ENCODE peak calls at places on chromosomes 2 and 18, in eight cellular contexts. J is HepG2, Q is fibroblast of pulmonary artery, A is upper lobe of right lung, T is GM23338, W is sigmoid colon, Y is cardiac fibroblast, F is colonic mucosa. S is an unnamed sample.

GRCh38 chr2:197437380-197437779 is 2.6 kb upstream of the SF3B1 start:
- DNase-seq in W (no peak), T (no peak), Y (no peak), A (no peak), Q (no peak), J (no peak), F (no peak), S (no peak)

GRCh38 chr2:120388222-120389035 is 42.5 kb downstream of the INHBB start:
- DNase-seq in Q (no peak), W (peak), T (no peak), J (no peak), A (no peak), Y (no peak), F (no peak), S (no peak)

GRCh38 chr2:46878886-46879285 is 36.7 kb downstream of the MCFD2 start:
- DNase-seq in T (peak), Q (peak), Y (peak), J (peak), F (no peak), A (no peak), W (no peak), S (no peak)

GRCh38 chr2:26738481-26738880 is 25.6 kb upstream of the SLC35F6 start:
- DNase-seq in F (no peak), T (no peak), Q (no peak), A (no peak), Y (no peak), J (no peak), W (no peak), S (no peak)

GRCh38 chr2:149470046-149470445 is 117.5 kb downstream of the MMADHC start:
- DNase-seq in Q (no peak), T (no peak), A (no peak), Y (no peak), J (no peak), F (no peak), W (no peak), S (no peak)

GRCh38 chr18:70985948-70986347 is 697.1 kb downstream of the SOCS6 start:
- DNase-seq in J (no peak), F (no peak), A (no peak), Q (no peak), W (no peak), Y (no peak), T (no peak), S (no peak)

GRCh38 chr2:85390941-85391669 is 19.1 kb downstream of the CAPG start:
- DNase-seq in J (peak), Y (peak), F (peak), T (peak), Q (peak), W (peak), A (peak), S (peak)

GRCh38 chr2:235043762-235044500 is 92.1 kb downstream of the SH3BP4 start:
- DNase-seq in Q (no peak), W (no peak), Y (no peak), T (no peak), A (peak), F (no peak), J (no peak), S (no peak)

GRCh38 chr2:195408196-195408595 is 248.8 kb upstream of the SLC39A10 start:
- DNase-seq in F (no peak), T (no peak), W (no peak), J (no peak), Q (no peak), Y (no peak), A (no peak), S (no peak)

GRCh38 chr2:64666810-64667438 is 13.2 kb upstream of the SERTAD2 start:
- DNase-seq in A (no peak), J (peak), F (no peak), W (no peak), T (no peak), Y (peak), Q (peak), S (no peak)

GRCh38 chr2:526918-527317 is 150.3 kb downstream of the TMEM18 start:
- DNase-seq in Q (no peak), W (no peak), A (no peak), Y (no peak), J (no peak), F (no peak), T (no peak), S (no peak)

GRCh38 chr18:79897940-79898625 is 53.4 kb downstream of the SLC66A2 start:
- DNase-seq in Y (no peak), W (no peak), Q (no peak), J (no peak), T (no peak), F (no peak), A (peak), S (no peak)

GRCh38 chr2:113009617-113010016 is 4.4 kb downstream of the IL36A start:
- DNase-seq in W (no peak), Q (no peak), Y (no peak), T (no peak), J (no peak), A (no peak), F (no peak), S (no peak)

GRCh38 chr18:59354731-59355130 is 4.3 kb downstream of the LMAN1 start:
- DNase-seq in Q (no peak), W (no peak), J (no peak), Y (no peak), A (no peak), F (no peak), T (no peak), S (peak)

GRCh38 chr18:35983147-35983546 is 10.7 kb downstream of the RMP24 start:
- DNase-seq in W (no peak), F (no peak), J (no peak), A (no peak), T (peak), Q (no peak), Y (no peak), S (no peak)

GRCh38 chr2:23564618-23564967 is 179.6 kb downstream of the KLHL29 start:
- DNase-seq in W (no peak), Y (peak), A (no peak), F (no peak), Q (no peak), J (no peak), T (no peak), S (peak)

GRCh38 chr2:38947241-38948239 is 57.9 kb downstream of the ARHGEF33 start:
- DNase-seq in Q (peak), Y (peak), F (peak), J (peak), W (peak), T (peak), A (peak), S (peak)

GRCh38 chr2:158600155-158600802 is 143.5 kb downstream of the PKP4 start:
- DNase-seq in Y (peak), W (no peak), F (peak), Q (peak), A (no peak), T (no peak), J (no peak), S (peak)

GRCh38 chr2:118442949-118443348 is 354.7 kb downstream of the INSIG2 start:
- DNase-seq in Q (no peak), A (no peak), W (no peak), F (no peak), J (no peak), Y (no peak), T (no peak), S (no peak)

GRCh38 chr2:132420776-132421175 is 4.2 kb downstream of the GPR39 start:
- DNase-seq in W (no peak), A (no peak), Q (no peak), J (no peak), F (no peak), T (no peak), Y (no peak), S (peak)

GRCh38 chr2:132415256-132416079 is 1.1 kb upstream of the GPR39 start:
- DNase-seq in F (peak), J (no peak), W (no peak), T (peak), Y (peak), Q (no peak), A (peak), S (peak)

GRCh38 chr2:132417430-132418035 is 928 bp downstream of the GPR39 start:
- DNase-seq in J (no peak), Y (no peak), W (no peak), Q (no peak), T (no peak), A (no peak), F (peak), S (no peak)

GRCh38 chr2:132416080-132416911 is at the start of gene GPR39:
- DNase-seq in A (peak), J (peak), W (peak), Q (peak), F (peak), T (peak), Y (peak), S (peak)

GRCh38 chr2:132416996-132417395 is 391 bp downstream of the GPR39 start:
- DNase-seq in T (no peak), W (no peak), J (no peak), Q (no peak), Y (no peak), A (peak), F (peak), S (no peak)
- H3K4me3 ChIP-seq in T (peak), W (no peak), J (peak), Q (peak), Y (peak), A (peak), F (peak), S (peak)

GRCh38 chr18:44805176-44805575 is 124.5 kb downstream of the SETBP1 start:
- DNase-seq in F (no peak), Y (no peak), Q (no peak), T (no peak), A (no peak), J (no peak), W (no peak), S (no peak)

GRCh38 chr18:44803019-44803650 is 122.4 kb downstream of the SETBP1 start:
- DNase-seq in J (peak), Y (peak), A (no peak), T (peak), F (peak), W (peak), Q (peak), S (no peak)

GRCh38 chr18:44807766-44808165 is 127.1 kb downstream of the SETBP1 start:
- DNase-seq in W (no peak), Q (no peak), T (no peak), J (peak), A (no peak), Y (no peak), F (peak), S (no peak)

GRCh38 chr18:44804033-44804432 is 123.3 kb downstream of the SETBP1 start:
- DNase-seq in Y (no peak), Q (peak), J (no peak), F (no peak), A (no peak), W (no peak), T (no peak), S (peak)

DNA sequence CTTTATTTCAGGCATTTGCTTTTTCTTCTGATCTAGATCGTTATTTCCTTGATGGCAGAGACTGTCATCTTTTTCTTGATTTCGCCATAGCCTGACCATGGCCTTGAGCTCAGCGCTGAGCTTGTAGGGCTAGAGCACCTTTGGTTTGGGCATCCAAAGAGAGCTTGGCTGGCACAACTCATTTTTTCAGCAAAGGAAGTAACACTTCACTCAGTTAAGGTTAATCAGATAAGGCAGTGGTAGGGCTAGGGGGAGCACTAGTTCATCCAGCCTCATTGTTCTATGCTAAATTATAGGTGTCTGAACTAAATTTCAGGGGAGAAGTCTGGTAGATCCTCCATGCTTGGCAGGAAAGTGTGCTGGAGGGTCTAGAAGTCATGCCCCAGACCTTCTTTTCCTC is 125.0 kb downstream of the SETBP1 start:
- DNase-seq in F (no peak), Y (no peak), T (no peak), Q (no peak), A (no peak), J (no peak), W (no peak), S (no peak)
- TF ChIP-seq CTCF in F (no peak), Y (no peak), T (no peak), Q (no peak), A (no peak), J (no peak), W (no peak), S (no peak)

GRCh38 chr2:223051580-223052375 is at the start of gene KCNE4:
- DNase-seq in F (peak), A (no peak), J (no peak), Y (peak), Q (peak), T (peak), W (peak), S (no peak)
- H3K4me3 ChIP-seq in F (peak), A (peak), J (peak), Y (peak), Q (peak), T (no peak), W (peak), S (peak)

GRCh38 chr2:14907014-14907612 is 274.6 kb downstream of the LRATD1 start:
- DNase-seq in W (no peak), Y (no peak), Q (no peak), F (no peak), J (peak), T (peak), A (no peak), S (peak)
- TF ChIP-seq CTCF in W (no peak), Y (no peak), Q (no peak), F (no peak), J (peak), T (peak), A (no peak), S (no peak)

GRCh38 chr2:25582079-25582830 is 91.1 kb downstream of the DTNB start:
- DNase-seq in J (no peak), F (no peak), Y (no peak), W (no peak), T (no peak), A (no peak), Q (no peak), S (no peak)
- H3K4me3 ChIP-seq in J (no peak), F (no peak), Y (no peak), W (no peak), T (no peak), A (no peak), Q (no peak), S (no peak)

DNA sequence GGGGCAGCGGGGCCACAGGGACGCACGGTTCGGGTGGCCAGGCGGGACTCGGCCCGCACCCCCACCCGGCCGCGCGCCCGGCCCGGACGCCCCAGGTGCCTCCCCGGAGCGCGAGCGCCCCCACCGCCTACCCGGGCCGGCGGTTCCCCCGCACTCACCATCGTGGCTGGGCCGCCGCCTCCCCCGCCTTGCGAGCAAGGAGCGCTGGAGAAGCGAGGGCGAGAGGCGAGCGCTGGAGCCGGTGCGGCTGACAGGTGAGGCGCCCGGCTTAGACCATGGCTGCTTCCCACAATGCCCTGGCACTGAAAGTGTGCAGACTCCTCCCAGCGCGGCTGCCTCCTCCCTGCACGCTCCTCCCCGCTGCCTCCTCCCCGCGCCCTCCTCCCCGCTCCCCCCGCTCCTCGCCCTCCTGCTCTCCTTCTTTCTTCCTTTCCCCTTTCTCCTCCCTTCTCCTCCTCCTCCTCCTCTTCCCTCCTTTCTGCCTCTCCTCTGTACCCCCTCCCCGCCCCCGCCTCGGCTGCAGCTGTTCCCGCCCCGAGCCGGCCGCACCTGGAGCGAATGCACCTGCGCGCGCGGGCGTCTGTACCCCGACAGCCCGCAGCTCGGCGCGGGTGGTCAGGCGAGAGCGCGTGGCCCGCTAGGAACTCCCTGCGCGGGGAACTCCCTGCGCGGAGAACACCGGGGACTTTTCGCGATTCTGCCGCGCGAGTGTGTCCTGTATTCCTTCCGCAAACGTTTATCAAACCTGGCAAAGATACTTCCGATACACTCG is at the start of gene AP1S3:
- DNase-seq in T (peak), J (peak), Y (peak), W (peak), A (peak), Q (peak), F (peak), S (peak)
- TF ChIP-seq CTCF in T (no peak), J (peak), Y (no peak), W (no peak), A (no peak), Q (no peak), F (no peak), S (no peak)

S was measured in epithelial cell of esophagus.